ENCODE peak calls at places on chromosomes 13 and 19, in six cellular contexts. M is H9, B is IMR-90, T is mesenchymal stem cell, Z is neuronal stem cell, P is H1. L is an unnamed sample.

GRCh38 chr19:13554506-13555235 is 48.4 kb upstream of the CACNA1A start:
- DNase-seq in M (no peak), B (no peak), T (no peak), Z (no peak), P (no peak), L (no peak)

GRCh38 chr19:30131722-30132291 is 189.8 kb downstream of the URI1 start:
- DNase-seq in M (no peak), B (no peak), T (no peak), Z (no peak), P (no peak), L (no peak)

GRCh38 chr19:41411682-41412265 is 14.2 kb downstream of the BCKDHA start:
- DNase-seq in M (no peak), B (no peak), T (no peak), Z (no peak), P (no peak), L (no peak)

GRCh38 chr19:14023404-14024235 is 4.3 kb upstream of the RLN3 start:
- DNase-seq in M (peak), B (peak), T (peak), Z (no peak), P (peak), L (no peak)

GRCh38 chr13:32846556-32846955 is 169.7 kb upstream of the KL start:
- DNase-seq in M (peak), B (no peak), T (no peak), Z (no peak), P (peak), L (no peak)

GRCh38 chr19:41860419-41861097 is 503 bp downstream of the RPS19 start:
- DNase-seq in M (no peak), B (no peak), T (peak), Z (no peak), P (no peak), L (no peak)

GRCh38 chr19:1567116-1567847 is 843 bp downstream of the MEX3D start:
- DNase-seq in M (no peak), B (no peak), T (peak), Z (no peak), P (no peak), L (peak)

GRCh38 chr13:78881054-78881453 is 222.1 kb upstream of the OBI1 start:
- DNase-seq in M (no peak), B (no peak), T (no peak), Z (no peak), P (no peak), L (no peak)

GRCh38 chr19:23377276-23377675 is 18.0 kb downstream of the ZNF91 start:
- DNase-seq in M (no peak), B (no peak), T (no peak), Z (no peak), P (no peak), L (no peak)

GRCh38 chr13:102726430-102726829 is 31.6 kb upstream of the METTL21C start:
- DNase-seq in M (no peak), B (no peak), T (no peak), Z (no peak), P (no peak), L (peak)

GRCh38 chr19:31448221-31448657 is 99.0 kb upstream of the TSHZ3 start:
- DNase-seq in M (no peak), B (peak), T (peak), Z (no peak), P (no peak), L (peak)

GRCh38 chr13:79522583-79522982 is 41.6 kb downstream of the NDFIP2 start:
- DNase-seq in M (no peak), B (peak), T (no peak), Z (no peak), P (no peak), L (no peak)

GRCh38 chr13:44189085-44189484 is 184.5 kb upstream of the SERP2 start:
- DNase-seq in M (no peak), B (no peak), T (no peak), Z (no peak), P (no peak), L (no peak)

GRCh38 chr19:42281175-42282035 is 12.4 kb downstream of the CIC start:
- DNase-seq in M (peak), B (peak), T (peak), Z (peak), P (no peak), L (no peak)

GRCh38 chr19:4456566-4456842 is 1.1 kb downstream of the UBXN6 start:
- DNase-seq in M (peak), B (peak), T (peak), Z (no peak), P (no peak), L (peak)

GRCh38 chr13:71610876-71611275 is 256.1 kb downstream of the DACH1 start:
- DNase-seq in M (no peak), B (no peak), T (peak), Z (no peak), P (no peak), L (no peak)

GRCh38 chr13:25095862-25096453 is at the start of gene PABPC3:
- DNase-seq in M (no peak), B (no peak), T (no peak), Z (no peak), P (no peak), L (no peak)

GRCh38 chr19:558770-559439 is 13.5 kb upstream of the BSG start:
- DNase-seq in M (no peak), B (peak), T (peak), Z (no peak), P (no peak), L (no peak)

GRCh38 chr19:31231181-31231580 is 118.1 kb downstream of the TSHZ3 start:
- DNase-seq in M (no peak), B (peak), T (no peak), Z (no peak), P (no peak), L (peak)

GRCh38 chr19:30718728-30719127 is 346.5 kb downstream of the ZNF536 start:
- DNase-seq in M (no peak), B (no peak), T (no peak), Z (no peak), P (no peak), L (no peak)

GRCh38 chr13:109938255-109938936 is 152.0 kb upstream of the IRS2 start:
- DNase-seq in M (no peak), B (peak), T (no peak), Z (no peak), P (no peak), L (no peak)

GRCh38 chr13:103012611-103013010 is 53.6 kb downstream of the SLC10A2 start:
- DNase-seq in M (no peak), B (no peak), T (no peak), Z (no peak), P (no peak), L (no peak)

GRCh38 chr19:28612275-28612769 is 600.6 kb downstream of the UQCRFS1 start:
- DNase-seq in M (no peak), B (no peak), T (no peak), Z (no peak), P (no peak), L (no peak)

GRCh38 chr19:29623726-29624488 is 17.8 kb downstream of the POP4 start:
- DNase-seq in M (no peak), B (no peak), T (no peak), Z (no peak), P (no peak), L (no peak)

GRCh38 chr13:76886292-76887061 is at the start of gene KCTD12:
- DNase-seq in M (peak), B (peak), T (peak), Z (peak), P (peak), L (peak)

GRCh38 chr13:48942131-48942530 is 33.6 kb upstream of the FNDC3A start:
- DNase-seq in M (no peak), B (peak), T (peak), Z (no peak), P (no peak), L (peak)

GRCh38 chr19:1113986-1114483 is 10.2 kb downstream of the GPX4 start:
- DNase-seq in M (no peak), B (no peak), T (no peak), Z (no peak), P (no peak), L (peak)

DNA sequence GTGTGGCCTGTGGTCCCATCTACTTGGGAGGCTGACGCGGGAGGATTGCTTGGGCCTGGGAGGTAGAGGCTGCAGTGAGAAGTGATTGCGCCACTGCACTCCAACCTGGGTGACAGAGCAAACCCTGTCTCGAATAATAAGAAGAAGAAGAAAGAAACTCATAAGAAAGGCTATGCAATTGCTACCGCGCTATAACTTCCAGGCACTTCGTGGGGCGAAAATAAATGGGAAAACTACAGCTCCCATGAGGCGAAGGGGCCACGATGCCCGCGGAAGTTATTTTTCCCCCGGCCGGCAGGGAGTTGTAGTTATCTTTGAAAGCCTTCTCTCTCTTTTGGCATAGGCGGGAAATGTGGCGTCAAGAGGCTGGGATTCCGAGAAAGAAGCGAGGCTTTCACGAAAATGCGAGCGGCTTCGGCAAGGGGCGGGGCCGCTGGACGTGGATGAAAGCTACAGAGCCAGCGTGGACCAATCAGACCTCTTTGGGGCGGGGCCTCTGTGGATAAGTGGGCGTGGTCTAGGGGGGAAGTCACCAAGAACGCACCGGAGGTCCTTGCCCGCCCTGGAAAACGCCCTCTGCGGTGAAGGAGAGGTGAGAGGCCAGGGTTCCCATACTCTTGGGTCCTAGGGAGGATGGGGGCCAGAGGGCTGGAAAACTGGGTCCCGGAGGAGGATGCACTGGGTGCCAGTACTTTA is at the start of gene NUCB1:
- DNase-seq in M (peak), B (peak), T (peak), Z (peak), P (peak), L (peak)
- H3K18ac ChIP-seq in M (no peak), B (peak), T (peak), Z (peak), P (peak), L (peak)

GRCh38 chr13:101265934-101266333 is 150.4 kb downstream of the NALCN start:
- DNase-seq in M (no peak), B (no peak), T (no peak), Z (no peak), P (no peak), L (no peak)

GRCh38 chr13:101267656-101268055 is 148.7 kb downstream of the NALCN start:
- DNase-seq in M (no peak), B (no peak), T (no peak), Z (no peak), P (no peak), L (no peak)

GRCh38 chr13:101272886-101273285 is 143.4 kb downstream of the NALCN start:
- DNase-seq in M (no peak), B (no peak), T (no peak), Z (no peak), P (no peak), L (no peak)

DNA sequence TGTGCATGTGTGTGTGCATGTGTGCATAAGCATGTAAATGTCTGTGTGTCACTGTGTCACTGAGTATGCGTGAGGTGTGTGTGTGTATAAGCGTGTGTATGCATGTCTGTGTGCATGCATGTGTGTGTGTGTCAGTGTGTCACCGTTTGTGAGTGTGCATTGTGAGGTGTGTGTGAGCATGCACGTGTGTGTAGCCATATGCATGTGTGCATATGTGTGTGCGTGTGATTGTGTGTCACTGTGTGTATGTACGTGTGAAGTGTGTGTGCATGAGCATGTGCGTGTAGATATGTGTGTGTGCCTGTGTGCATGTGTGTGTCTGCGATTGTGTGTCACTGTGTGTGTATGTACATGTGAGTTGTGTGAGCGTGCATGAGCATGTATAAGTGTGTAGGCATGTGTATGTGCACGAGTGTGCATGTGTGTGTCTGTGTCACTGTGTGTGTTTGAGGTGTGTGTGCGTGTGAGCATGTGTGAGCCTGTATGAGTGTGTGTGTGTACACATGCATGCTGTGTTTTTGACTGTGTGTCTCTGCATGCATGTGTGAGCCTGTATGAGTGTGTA is 144.5 kb downstream of the NALCN start:
- DNase-seq in M (no peak), B (no peak), T (no peak), Z (no peak), P (no peak), L (no peak)
- H3K23ac ChIP-seq in M (no peak), B (no peak), T (peak), Z (peak), P (peak), L (no peak)

GRCh38 chr19:43936219-43936618 is 1.1 kb upstream of the ZNF45 start:
- DNase-seq in M (no peak), B (no peak), T (no peak), Z (no peak), P (no peak), L (peak)
- H3K14ac ChIP-seq in M (no peak), B (no peak), T (no peak), Z (no peak), P (no peak), L (no peak)

DNA sequence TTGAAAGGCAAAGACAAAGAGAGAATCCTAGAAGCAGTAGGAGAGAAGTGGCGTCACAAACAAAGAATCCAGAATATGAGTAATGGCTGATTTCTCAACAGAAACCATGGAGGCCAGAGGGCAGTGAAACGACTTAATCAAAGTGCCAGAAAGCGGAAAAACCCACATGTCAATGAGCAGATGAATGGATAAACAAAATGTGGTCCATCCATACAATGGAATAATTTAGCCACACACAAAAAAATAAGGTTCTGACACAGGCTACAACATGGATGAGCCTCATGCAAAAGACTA is 52.2 kb upstream of the RANBP3 start:
- DNase-seq in M (no peak), B (peak), T (peak), Z (no peak), P (no peak), L (peak)
- H3K18ac ChIP-seq in M (no peak), B (no peak), T (no peak), Z (no peak), P (no peak), L (no peak)

GRCh38 chr13:46553886-46554855 is 1.2 kb downstream of the LRCH1 start:
- DNase-seq in M (peak), B (peak), T (peak), Z (no peak), P (no peak), L (peak)
- H3K23ac ChIP-seq in M (no peak), B (peak), T (peak), Z (peak), P (no peak), L (no peak)

GRCh38 chr13:27270594-27271520 is at the start of gene RASL11A:
- DNase-seq in M (peak), B (peak), T (peak), Z (peak), P (peak), L (peak)
- H3K14ac ChIP-seq in M (no peak), B (peak), T (peak), Z (no peak), P (no peak), L (peak)

DNA sequence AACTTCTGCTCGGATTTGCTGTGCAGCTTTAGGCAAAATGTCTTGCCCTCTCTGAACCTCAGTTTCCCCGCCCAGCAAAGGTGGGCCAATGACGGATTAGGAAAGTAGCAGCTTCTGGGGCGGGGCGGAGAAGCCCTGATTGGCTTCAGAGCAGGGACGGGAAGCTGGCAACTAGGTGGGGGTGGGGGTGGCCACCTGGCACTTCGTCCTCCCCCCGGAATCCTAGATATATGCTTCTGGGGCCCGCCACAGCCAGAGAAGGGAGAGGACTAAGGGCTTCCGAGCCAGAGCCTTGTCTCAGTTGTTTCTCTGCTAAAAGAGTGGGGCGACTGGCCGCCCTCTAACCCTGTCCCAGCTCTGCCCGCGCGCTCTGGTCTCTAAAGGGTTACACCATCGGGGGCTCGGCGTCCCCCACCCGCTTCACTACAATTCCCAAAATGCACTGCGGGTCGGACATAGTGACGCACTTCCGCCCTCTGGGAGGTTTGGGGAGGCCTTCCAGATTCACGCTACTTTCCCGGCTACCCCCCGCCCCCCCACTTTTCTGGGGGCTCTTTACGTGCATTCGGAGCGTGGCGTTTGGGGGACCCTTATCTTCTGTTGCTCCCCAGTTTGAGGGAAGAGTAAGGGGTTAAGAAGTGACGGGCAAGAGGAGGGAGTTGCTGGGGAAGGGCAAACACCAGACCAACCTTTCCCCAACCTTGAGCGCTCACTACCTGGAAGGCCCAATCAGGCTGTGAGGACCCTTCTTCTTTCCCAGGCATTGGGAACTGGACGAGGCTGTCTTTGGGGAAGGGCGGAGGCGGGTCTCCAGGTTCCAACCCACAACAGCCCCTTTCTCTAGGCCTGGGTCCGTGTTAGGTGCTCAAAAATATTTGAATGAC is 728 bp upstream of the IRF2BP1 start:
- DNase-seq in M (peak), B (peak), T (peak), Z (peak), P (no peak), L (peak)
- H3K18ac ChIP-seq in M (peak), B (peak), T (peak), Z (peak), P (peak), L (peak)

GRCh38 chr19:52689804-52690394 is 44.9 kb downstream of the ZNF611 start:
- DNase-seq in M (peak), B (no peak), T (no peak), Z (no peak), P (no peak), L (no peak)

GRCh38 chr19:52691215-52691610 is 43.6 kb downstream of the ZNF611 start:
- DNase-seq in M (peak), B (no peak), T (no peak), Z (no peak), P (no peak), L (no peak)

GRCh38 chr19:52692431-52693008 is 42.3 kb downstream of the ZNF611 start:
- DNase-seq in M (no peak), B (no peak), T (no peak), Z (no peak), P (no peak), L (no peak)

GRCh38 chr19:52691737-52692136 is 43.1 kb downstream of the ZNF611 start:
- DNase-seq in M (no peak), B (no peak), T (no peak), Z (no peak), P (no peak), L (no peak)

DNA sequence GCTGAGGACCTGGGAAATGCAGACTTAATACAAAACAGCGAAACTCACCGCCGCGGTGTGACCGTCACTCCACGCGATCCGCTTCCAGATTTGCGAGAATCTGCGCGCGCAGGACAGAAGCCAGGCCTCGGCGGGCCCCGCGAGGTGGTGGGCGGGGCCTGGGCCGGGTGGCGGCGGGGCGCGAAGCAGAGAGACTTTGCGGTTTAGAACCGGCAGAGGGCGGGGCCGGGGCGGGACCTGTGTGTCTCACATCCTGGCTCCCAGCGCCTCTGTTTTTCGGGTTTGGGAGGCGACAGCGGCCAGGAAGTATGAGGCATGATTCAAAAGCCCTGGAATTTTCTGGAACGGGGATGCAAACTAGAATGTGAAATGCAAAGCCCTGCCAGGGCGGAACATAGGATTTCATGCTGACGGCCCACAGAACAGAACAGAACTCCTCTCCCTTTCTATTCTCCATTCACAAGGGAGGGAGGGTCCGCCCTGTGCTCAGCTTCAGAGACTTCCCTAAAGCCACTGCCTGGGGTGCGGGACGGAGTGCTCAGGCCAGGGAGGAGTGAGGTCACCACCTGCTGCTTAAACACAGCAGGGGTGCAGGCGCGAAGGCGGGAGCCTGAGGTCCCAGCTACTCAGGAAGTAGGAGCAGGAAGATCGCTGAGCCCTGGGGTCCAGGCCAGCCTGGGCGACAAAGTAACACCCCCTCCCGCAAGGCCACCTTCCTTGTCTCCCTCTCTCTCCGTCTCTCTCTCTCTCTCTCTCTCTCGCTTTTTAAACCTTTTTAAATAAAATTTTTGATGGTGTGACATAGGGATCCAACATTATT is 44.2 kb downstream of the ZNF611 start:
- DNase-seq in M (peak), B (peak), T (peak), Z (peak), P (peak), L (peak)
- H3K23ac ChIP-seq in M (no peak), B (peak), T (no peak), Z (peak), P (no peak), L (no peak)